ENCODE peak calls at places on chromosomes 2 and 18, in four cellular contexts. J is LHCN-M2; K is stimulated activated CD8-positive, alpha-beta memory T cell treated with anti-CD3 and anti-CD28 coated beads, Interleukin-2, amount 100 ng/mL, for 48 hours; L is A549. D is an unnamed sample.

GRCh38 chr2:178363252-178363651 is 87.7 kb downstream of the PRKRA start:
- DNase-seq in L (peak), K (no peak), J (peak), D (peak)

GRCh38 chr2:54053830-54054229 is 61.6 kb upstream of the ACYP2 start:
- DNase-seq in L (no peak), J (no peak), K (no peak), D (no peak)

GRCh38 chr2:200812122-200813022 is 662 bp downstream of the BZW1 start:
- DNase-seq in J (peak), L (peak), K (peak), D (peak)

GRCh38 chr2:128262315-128263253 is 56.1 kb downstream of the HS6ST1 start:
- DNase-seq in J (no peak), K (no peak), L (no peak), D (no peak)

GRCh38 chr2:3805120-3805519 is 101.7 kb downstream of the DCDC2C start:
- DNase-seq in K (no peak), L (peak), J (no peak), D (no peak)

GRCh38 chr18:9568186-9568585 is 46.2 kb downstream of the PPP4R1 start:
- DNase-seq in K (no peak), J (no peak), L (no peak), D (no peak)

GRCh38 chr2:8856176-8856575 is 18.8 kb upstream of the KIDINS220 start:
- DNase-seq in J (no peak), L (no peak), K (no peak), D (no peak)

GRCh38 chr2:240921319-240922233 is 15.4 kb downstream of the CROCC2 start:
- DNase-seq in K (no peak), L (peak), J (peak), D (peak)

GRCh38 chr2:72415256-72415655 is 267.6 kb upstream of the CYP26B1 start:
- DNase-seq in J (peak), L (no peak), K (no peak), D (peak)

GRCh38 chr2:200039847-200040246 is 84.5 kb downstream of the MAIP1 start:
- DNase-seq in J (peak), L (no peak), K (no peak), D (peak)

GRCh38 chr2:180203972-180204371 is 196.9 kb upstream of the CWC22 start:
- DNase-seq in K (no peak), L (no peak), J (peak), D (peak)

GRCh38 chr2:217120429-217120828 is 260.6 kb upstream of the TNP1 start:
- DNase-seq in L (no peak), J (no peak), K (no peak), D (no peak)

GRCh38 chr18:28814365-28814764 is 637.4 kb upstream of the CDH2 start:
- DNase-seq in L (no peak), J (no peak), K (no peak), D (no peak)

GRCh38 chr2:2850891-2851290 is 519.8 kb upstream of the MYT1L start:
- DNase-seq in J (no peak), L (no peak), K (no peak), D (no peak)

GRCh38 chr18:39945076-39945475 is 2010.0 kb upstream of the PIK3C3 start:
- DNase-seq in L (no peak), K (no peak), J (peak), D (no peak)

GRCh38 chr2:160482673-160483072 is 10.9 kb downstream of the RBMS1 start:
- DNase-seq in J (no peak), L (no peak), K (no peak), D (no peak)

GRCh38 chr2:20225294-20226151 is 593 bp upstream of the SDC1 start:
- DNase-seq in L (peak), J (peak), K (peak), D (peak)

GRCh38 chr2:6526093-6526824 is 339.4 kb downstream of the CMPK2 start:
- DNase-seq in K (no peak), L (no peak), J (no peak), D (no peak)

GRCh38 chr2:150674283-150674682 is 186.8 kb upstream of the RND3 start:
- DNase-seq in J (no peak), L (no peak), K (no peak), D (peak)

GRCh38 chr2:68742638-68743037 is 8.0 kb downstream of the ARHGAP25 start:
- DNase-seq in L (no peak), K (no peak), J (no peak), D (no peak)

GRCh38 chr18:76412818-76413565 is 82.0 kb downstream of the ZNF516 start:
- DNase-seq in L (no peak), J (peak), K (no peak), D (no peak)

GRCh38 chr18:35827275-35827929 is 145.1 kb upstream of the RMP24 start:
- DNase-seq in K (no peak), J (no peak), L (no peak), D (no peak)

D was measured in HCEC 1CT.